ENCODE peak calls at places on chromosome 18, in five cellular contexts. O, E, R, G and L are unnamed samples. For H3K4me1, the result is how much of the 10 kb centered on the place peaks cover.

GRCh38 chr18:69874058-69874457 is 73.6 kb downstream of the CD226 start:
- DNase-seq in O (peak), E (no peak), R (no peak), G (no peak), L (peak)

GRCh38 chr18:46398625-46399024 is 258.4 kb downstream of the LOXHD1 start:
- DNase-seq in O (no peak), E (no peak), R (no peak), G (no peak), L (no peak)

GRCh38 chr18:69265661-69266060 is 135.0 kb upstream of the DOK6 start:
- DNase-seq in O (peak), E (no peak), R (no peak), G (no peak), L (no peak)

GRCh38 chr18:23263551-23264235 is 128.4 kb downstream of the CABLES1 start:
- DNase-seq in O (no peak), E (no peak), R (no peak), G (no peak), L (no peak)

GRCh38 chr18:49802623-49803022 is 10.7 kb downstream of the ACAA2 start:
- DNase-seq in O (no peak), E (no peak), R (no peak), G (no peak), L (no peak)

GRCh38 chr18:51955136-51955535 is 384.9 kb upstream of the DCC start:
- DNase-seq in O (no peak), E (no peak), R (no peak), G (no peak), L (no peak)

GRCh38 chr18:73240899-73241298 is 373.1 kb upstream of the NETO1 start:
- DNase-seq in O (no peak), E (no peak), R (no peak), G (no peak), L (peak)

GRCh38 chr18:42414756-42415454 is 459.9 kb downstream of the PIK3C3 start:
- DNase-seq in O (no peak), E (peak), R (no peak), G (no peak), L (peak)

GRCh38 chr18:13570216-13570615 is 156.1 kb downstream of the FAM210A start:
- DNase-seq in O (no peak), E (no peak), R (no peak), G (no peak), L (peak)

GRCh38 chr18:70207181-70207580 is 1.7 kb upstream of the RTTN start:
- DNase-seq in O (no peak), E (no peak), R (peak), G (no peak), L (peak)

GRCh38 chr18:10316778-10317177 is 137.7 kb upstream of the APCDD1 start:
- DNase-seq in O (no peak), E (no peak), R (no peak), G (no peak), L (no peak)

GRCh38 chr18:3086865-3087264 is 73.9 kb upstream of the LPIN2 start:
- DNase-seq in O (no peak), E (no peak), R (no peak), G (no peak), L (no peak)

GRCh38 chr18:59691046-59691395 is 6.2 kb downstream of the CCBE1 start:
- DNase-seq in O (peak), E (no peak), R (no peak), G (no peak), L (no peak)

GRCh38 chr18:37484893-37485834 is 80.4 kb downstream of the CELF4 start:
- DNase-seq in O (peak), E (peak), R (peak), G (peak), L (peak)

GRCh38 chr18:73646772-73647171 is 500.9 kb downstream of the FBXO15 start:
- DNase-seq in O (peak), E (no peak), R (no peak), G (no peak), L (no peak)

GRCh38 chr18:2846241-2846637 is 567 bp upstream of the EMILIN2 start:
- DNase-seq in O (peak), E (no peak), R (no peak), G (peak), L (peak)

GRCh38 chr18:853471-853870 is 41.4 kb upstream of the YES1 start:
- DNase-seq in O (no peak), E (no peak), R (no peak), G (no peak), L (no peak)

GRCh38 chr18:36811955-36812354 is 16.8 kb downstream of the TPGS2 start:
- DNase-seq in O (no peak), E (no peak), R (no peak), G (no peak), L (no peak)

GRCh38 chr18:45760443-45761036 is 36.6 kb downstream of the SLC14A1 start:
- DNase-seq in O (peak), E (no peak), R (no peak), G (no peak), L (peak)

GRCh38 chr18:37509600-37509999 is 56.0 kb downstream of the CELF4 start:
- DNase-seq in O (no peak), E (no peak), R (no peak), G (no peak), L (no peak)

GRCh38 chr18:36185157-36185556 is 2.1 kb upstream of the MOCOS start:
- DNase-seq in O (no peak), E (no peak), R (no peak), G (no peak), L (no peak)

GRCh38 chr18:28045176-28045810 is 131.6 kb downstream of the CDH2 start:
- DNase-seq in O (peak), E (no peak), R (no peak), G (no peak), L (peak)

GRCh38 chr18:2997429-2997828 is 15.5 kb downstream of the LPIN2 start:
- DNase-seq in O (no peak), E (no peak), R (no peak), G (no peak), L (no peak)

GRCh38 chr18:57249896-57250295 is 102.5 kb upstream of the ST8SIA3 start:
- DNase-seq in O (no peak), E (no peak), R (no peak), G (no peak), L (no peak)

GRCh38 chr18:24413148-24413547 is 13.3 kb upstream of the IMPACT start:
- DNase-seq in O (no peak), E (no peak), R (peak), G (no peak), L (peak)

GRCh38 chr18:56748698-56749268 is 97.6 kb downstream of the WDR7 start:
- DNase-seq in O (peak), E (peak), R (no peak), G (peak), L (peak)

GRCh38 chr18:55934801-55935200 is 346.8 kb upstream of the TCF4 start:
- DNase-seq in O (no peak), E (no peak), R (no peak), G (no peak), L (peak)

GRCh38 chr18:9177047-9177446 is 40.5 kb downstream of the ANKRD12 start:
- DNase-seq in O (no peak), E (peak), R (no peak), G (no peak), L (no peak)

GRCh38 chr18:28657836-28658410 is 481.0 kb upstream of the CDH2 start:
- DNase-seq in O (no peak), E (no peak), R (no peak), G (no peak), L (no peak)

GRCh38 chr18:74834424-74835309 is 237.0 kb downstream of the ZNF407 start:
- DNase-seq in O (peak), E (peak), R (no peak), G (no peak), L (peak)

GRCh38 chr18:74451148-74451547 is 6.0 kb downstream of the DIPK1C start:
- DNase-seq in O (no peak), E (no peak), R (no peak), G (no peak), L (no peak)

GRCh38 chr18:9433616-9434239 is 41.6 kb upstream of the RALBP1 start:
- DNase-seq in O (peak), E (no peak), R (no peak), G (no peak), L (no peak)

GRCh38 chr18:70431203-70431624 is 142.4 kb downstream of the SOCS6 start:
- DNase-seq in O (peak), E (no peak), R (no peak), G (no peak), L (peak)

GRCh38 chr18:9832871-9833270 is 52.9 kb upstream of the TXNDC2 start:
- DNase-seq in O (no peak), E (no peak), R (no peak), G (no peak), L (no peak)

GRCh38 chr18:36831139-36831538 is 2.2 kb downstream of the KIAA1328 start:
- DNase-seq in O (peak), E (no peak), R (no peak), G (no peak), L (no peak)

GRCh38 chr18:32469190-32469611 is 1.5 kb downstream of the GAREM1 start:
- DNase-seq in O (peak), E (peak), R (no peak), G (peak), L (peak)

GRCh38 chr18:36294031-36294430 is 3.5 kb upstream of the FHOD3 start:
- DNase-seq in O (peak), E (no peak), R (no peak), G (no peak), L (no peak)

GRCh38 chr18:73258375-73259087 is 390.7 kb upstream of the NETO1 start:
- DNase-seq in O (no peak), E (no peak), R (no peak), G (no peak), L (no peak)

GRCh38 chr18:26792661-26793060 is 72.8 kb downstream of the AQP4 start:
- DNase-seq in O (peak), E (no peak), R (no peak), G (no peak), L (peak)

GRCh38 chr18:8374652-8375051 is 234.6 kb upstream of the RAB12 start:
- DNase-seq in O (no peak), E (no peak), R (no peak), G (no peak), L (no peak)

GRCh38 chr18:48535956-48536355 is 2.9 kb upstream of the CTIF start:
- DNase-seq in O (no peak), E (no peak), R (peak), G (no peak), L (no peak)

GRCh38 chr18:48536516-48536915 is 2.3 kb upstream of the CTIF start:
- DNase-seq in O (no peak), E (no peak), R (peak), G (no peak), L (no peak)

GRCh38 chr18:48531979-48532378 is 6.9 kb upstream of the CTIF start:
- DNase-seq in O (no peak), E (no peak), R (peak), G (no peak), L (no peak)

GRCh38 chr18:48533340-48534093 is 5.3 kb upstream of the CTIF start:
- DNase-seq in O (no peak), E (no peak), R (no peak), G (no peak), L (peak)

DNA sequence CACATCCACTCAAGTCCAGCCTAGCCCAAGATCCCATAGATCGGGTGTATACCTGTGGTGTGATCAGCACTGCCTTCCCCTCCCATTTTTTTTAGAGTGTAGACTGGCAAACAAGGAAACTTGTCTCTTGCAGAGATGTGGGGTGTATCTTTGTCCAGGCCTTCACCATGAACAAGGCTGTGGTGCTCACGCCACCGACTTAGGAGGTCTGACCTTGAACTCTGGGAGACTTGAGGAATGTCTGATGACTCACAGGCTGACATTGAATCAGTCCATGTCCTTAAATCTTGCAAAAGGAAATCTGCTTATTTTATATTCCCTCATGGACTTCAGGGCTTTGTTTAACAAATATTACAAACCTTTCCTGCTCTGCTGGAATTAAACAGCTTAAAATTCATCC is 4.5 kb upstream of the CTIF start:
- DNase-seq in O (peak), E (no peak), R (peak), G (no peak), L (peak)
- H2AK5ac ChIP-seq in O (peak), E (no peak), R (no peak), G (no peak), L (no peak)

GRCh38 chr18:76844742-76845477 is 22.6 kb downstream of the ZNF236 start:
- DNase-seq in O (peak), E (no peak), R (no peak), G (no peak), L (no peak)
- H3K4me1 ChIP-seq in O (under half), E (under half), R (under half), G (under half), L (under half)

DNA sequence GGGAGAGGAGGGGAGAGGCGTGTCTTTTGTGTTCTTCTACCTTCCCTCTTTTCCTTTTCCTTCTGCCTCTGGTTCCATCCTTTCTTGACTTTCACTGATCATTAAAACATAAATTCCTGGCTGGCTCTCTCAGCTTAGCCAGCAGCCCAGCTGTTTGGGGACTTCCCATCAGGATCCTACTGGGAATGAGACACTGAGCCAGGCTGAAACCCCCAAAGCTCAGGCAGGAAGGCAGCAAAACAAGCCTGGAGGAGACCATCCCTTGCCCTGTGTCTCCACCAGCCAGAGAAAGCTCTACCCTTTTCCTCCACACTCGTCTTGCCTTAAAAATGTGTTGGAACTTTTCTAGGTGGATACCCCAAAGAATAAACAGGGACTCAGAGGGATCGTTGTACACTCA is 75.2 kb downstream of the CTIF start:
- DNase-seq in O (no peak), E (no peak), R (no peak), G (no peak), L (no peak)
- H2AK5ac ChIP-seq in O (no peak), E (no peak), R (no peak), G (no peak), L (no peak)

GRCh38 chr18:79404567-79404910 is 8.8 kb downstream of the NFATC1 start:
- DNase-seq in O (no peak), E (no peak), R (no peak), G (no peak), L (no peak)

GRCh38 chr18:79402977-79403722 is 7.4 kb downstream of the NFATC1 start:
- DNase-seq in O (no peak), E (no peak), R (no peak), G (no peak), L (no peak)

GRCh38 chr18:79405019-79405780 is 9.5 kb downstream of the NFATC1 start:
- DNase-seq in O (no peak), E (no peak), R (no peak), G (no peak), L (no peak)

GRCh38 chr18:79402209-79402576 is 6.5 kb downstream of the NFATC1 start:
- DNase-seq in O (no peak), E (no peak), R (no peak), G (no peak), L (no peak)

GRCh38 chr18:79403723-79404566 is 8.2 kb downstream of the NFATC1 start:
- DNase-seq in O (no peak), E (no peak), R (no peak), G (no peak), L (no peak)
- H3K4me1 ChIP-seq in O (under half), E (under half), R (under half), G (under half), L (under half)